ENCODE peak calls at places on chromosomes 16 and 17, in six cellular contexts. H is IMR-90, C is H1, D is HCT116, K is K562, Y is GM12878. S is an unnamed sample.

GRCh38 chr16:51399908-51400670 is 249.0 kb upstream of the SALL1 start:
- DNase-seq in D (no peak), K (no peak), C (no peak), Y (no peak), H (no peak), S (no peak)

GRCh38 chr17:28357061-28357900 is at the start of gene POLDIP2:
- DNase-seq in Y (peak), H (peak), K (peak), C (peak), D (peak), S (peak)

GRCh38 chr16:30119428-30119827 is 3.6 kb downstream of the MAPK3 start:
- DNase-seq in C (no peak), D (no peak), H (peak), K (no peak), Y (no peak), S (no peak)

GRCh38 chr17:56175299-56175935 is 22.1 kb downstream of the ANKFN1 start:
- DNase-seq in Y (no peak), H (no peak), D (no peak), C (no peak), K (no peak), S (no peak)

GRCh38 chr17:38605852-38606645 is at the start of gene SRCIN1:
- DNase-seq in K (peak), C (peak), H (peak), D (no peak), Y (no peak), S (no peak)

GRCh38 chr17:29714146-29714545 is 91.4 kb upstream of the CORO6 start:
- DNase-seq in C (no peak), Y (no peak), D (no peak), H (no peak), K (no peak), S (no peak)

GRCh38 chr16:29975811-29976511 is 2.3 kb downstream of the TAOK2 start:
- DNase-seq in H (no peak), K (no peak), C (no peak), Y (no peak), D (no peak), S (peak)

GRCh38 chr16:87166321-87166720 is 150.9 kb downstream of the C16orf95 start:
- DNase-seq in Y (no peak), H (no peak), D (no peak), K (no peak), C (no peak), S (no peak)

GRCh38 chr16:27639588-27640276 is 89.8 kb downstream of the KATNIP start:
- DNase-seq in C (peak), D (peak), K (peak), Y (peak), H (peak), S (peak)

DNA sequence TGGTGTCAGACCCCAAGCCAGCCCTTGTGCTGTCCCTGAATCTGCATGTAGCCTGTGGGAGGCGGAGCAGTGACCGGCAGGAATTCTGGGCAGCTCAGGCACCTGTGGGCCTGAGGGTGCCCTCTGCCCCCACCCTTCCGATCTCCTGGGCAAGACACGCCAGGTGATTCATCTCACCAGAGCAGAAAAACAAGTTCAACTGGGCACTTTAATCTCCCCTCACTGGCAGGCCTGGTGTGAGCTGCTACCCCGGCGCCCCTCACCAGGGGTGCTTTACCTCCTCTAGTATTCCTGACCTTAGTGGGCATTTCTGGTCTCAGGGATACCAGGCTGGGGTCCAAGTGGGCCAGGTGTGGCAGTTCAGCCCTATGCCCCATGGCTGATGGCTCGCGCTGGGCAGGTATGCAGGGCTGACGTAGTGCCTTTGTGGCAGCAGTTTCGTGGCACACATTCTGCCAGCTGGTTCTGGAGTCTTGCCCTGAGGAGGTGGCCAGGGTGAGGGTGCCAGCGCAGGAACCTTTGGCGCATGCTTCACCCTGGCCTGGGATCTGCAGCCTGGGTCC is 6.0 kb downstream of the ERBB2 start:
- DNase-seq in C (no peak), K (no peak), D (peak), H (no peak), Y (no peak), S (no peak)
- H3K27ac ChIP-seq in C (peak), K (no peak), D (peak), H (no peak), Y (no peak), S (no peak)

GRCh38 chr16:78611318-78611717 is 511.9 kb downstream of the WWOX start:
- DNase-seq in K (no peak), Y (no peak), D (no peak), C (no peak), H (no peak), S (no peak)
- H2AFZ ChIP-seq in K (no peak), Y (no peak), D (no peak), C (no peak), H (no peak), S (no peak)

DNA sequence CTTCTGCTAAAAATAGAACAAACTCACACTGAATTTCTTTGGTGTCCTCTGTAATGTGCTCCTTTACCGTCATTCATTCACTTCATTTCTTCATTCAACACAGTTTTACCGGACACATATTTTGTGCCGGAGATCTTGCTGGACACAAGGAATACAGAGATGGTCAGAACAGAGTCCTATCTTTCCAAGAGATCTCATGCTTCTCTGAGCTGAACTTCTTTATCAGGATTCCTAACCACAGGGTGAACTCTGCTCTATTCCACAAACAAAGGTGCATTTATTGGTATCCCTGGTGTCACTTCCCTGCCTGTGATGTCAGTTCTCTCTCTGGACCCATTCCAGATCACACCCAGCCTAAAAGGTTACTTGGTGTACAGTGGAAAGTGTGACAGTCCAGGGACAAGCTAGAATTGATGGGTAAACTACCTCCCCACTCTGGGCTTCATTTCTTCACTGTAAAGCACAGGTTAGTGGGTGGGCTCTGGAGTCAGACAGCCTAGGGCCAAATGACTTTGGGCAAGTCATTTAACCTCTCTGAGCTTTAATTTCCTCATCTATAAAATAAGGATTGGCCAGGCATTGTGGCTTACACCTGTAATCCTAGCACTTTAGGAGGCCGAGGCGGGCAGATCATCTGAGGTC is 4.2 kb downstream of the IFI35 start:
- DNase-seq in D (peak), C (no peak), K (peak), Y (no peak), H (no peak), S (no peak)
- TF ChIP-seq POLR2A in D (no peak), C (no peak), K (no peak), Y (no peak), H (no peak), S (no peak)

DNA sequence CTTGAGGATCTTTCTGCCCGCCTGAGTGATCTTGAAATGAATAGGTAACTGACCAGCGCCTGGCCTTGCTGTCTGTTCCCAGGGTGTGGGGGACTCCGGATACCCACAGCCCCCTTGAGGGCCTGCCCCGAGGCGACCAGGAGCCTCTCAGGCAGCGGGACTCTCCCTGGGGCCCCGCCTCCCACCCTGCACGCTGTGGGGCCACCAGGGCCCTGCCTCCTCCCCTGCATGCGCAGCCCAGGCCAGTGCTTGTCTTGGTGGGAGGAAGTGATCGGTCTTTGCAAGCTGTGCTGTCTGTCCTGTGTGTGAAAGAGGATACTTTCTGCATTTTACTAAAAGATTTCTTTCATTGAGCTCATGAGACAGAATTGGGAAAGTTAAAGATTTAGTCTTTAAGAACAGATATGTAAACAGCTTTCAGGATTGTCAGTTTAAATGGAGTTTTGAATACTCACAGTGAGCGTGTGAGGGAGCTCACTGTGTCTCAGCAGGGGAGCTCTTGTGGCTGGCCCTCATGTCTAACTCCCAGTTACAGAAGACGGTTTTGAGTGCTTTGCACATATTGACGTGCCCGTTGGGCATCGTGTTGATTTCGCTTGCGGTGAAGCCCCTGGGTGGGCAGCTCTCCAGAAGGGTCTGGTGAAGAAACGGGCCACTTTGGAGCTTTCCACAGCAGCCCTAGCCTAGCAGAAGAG is 36.1 kb upstream of the CAPN15 start:
- DNase-seq in K (peak), D (no peak), C (no peak), H (no peak), Y (no peak), S (no peak)
- H3K27ac ChIP-seq in K (no peak), D (no peak), C (no peak), H (no peak), Y (no peak), S (no peak)

GRCh38 chr17:16285646-16286008 is 67.6 kb downstream of the CENPV start:
- DNase-seq in K (no peak), Y (no peak), H (no peak), C (no peak), D (no peak), S (no peak)

GRCh38 chr17:16287563-16288027 is 65.7 kb downstream of the CENPV start:
- DNase-seq in Y (peak), D (no peak), K (no peak), C (no peak), H (peak), S (peak)

GRCh38 chr17:16283705-16284104 is 66.7 kb downstream of the PIGL start:
- DNase-seq in C (no peak), Y (no peak), K (no peak), D (no peak), H (peak), S (peak)

GRCh38 chr17:16286947-16287562 is 66.2 kb downstream of the CENPV start:
- DNase-seq in Y (peak), K (no peak), C (peak), H (no peak), D (no peak), S (no peak)

GRCh38 chr17:16286009-16286946 is 67.0 kb downstream of the CENPV start:
- DNase-seq in H (peak), D (peak), C (peak), K (peak), Y (peak), S (peak)
- H2AFZ ChIP-seq in H (peak), D (no peak), C (no peak), K (peak), Y (peak), S (peak)

GRCh38 chr17:2399572-2400473 is 1.0 kb downstream of the MNT start:
- DNase-seq in H (peak), C (peak), D (peak), K (peak), Y (peak), S (peak)
- TF ChIP-seq POLR2A in H (peak), C (peak), D (no peak), K (peak), Y (peak), S (peak)

DNA sequence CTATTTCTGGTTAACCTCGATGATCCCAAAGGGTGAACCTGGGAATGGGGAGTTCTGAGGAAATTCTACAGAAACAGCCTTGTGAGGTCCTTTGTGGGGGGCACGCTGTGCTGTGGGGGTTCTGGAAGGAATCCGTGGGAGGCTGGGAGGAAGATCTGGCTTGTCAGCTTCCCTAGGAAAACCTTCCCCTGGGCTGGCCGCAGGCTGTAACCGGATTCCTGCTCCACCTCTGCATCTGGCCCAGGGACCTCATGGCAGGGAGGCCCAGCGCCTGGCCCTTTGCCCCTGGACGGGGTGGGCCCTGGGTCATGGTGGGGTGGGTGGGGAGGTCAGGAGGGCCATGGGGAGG is 3.3 kb upstream of the MEOX1 start:
- DNase-seq in D (no peak), K (no peak), Y (no peak), H (no peak), C (no peak), S (no peak)
- H3K27ac ChIP-seq in D (no peak), K (no peak), Y (no peak), H (no peak), C (no peak), S (no peak)

GRCh38 chr17:19315104-19315503 is 47.4 kb downstream of the B9D1 start:
- DNase-seq in K (no peak), H (no peak), C (no peak), D (no peak), Y (no peak), S (no peak)

GRCh38 chr17:19313746-19314651 is 48.5 kb downstream of the B9D1 start:
- DNase-seq in H (no peak), D (no peak), Y (no peak), C (no peak), K (no peak), S (no peak)

GRCh38 chr17:19317359-19318095 is 45.0 kb downstream of the B9D1 start:
- DNase-seq in Y (no peak), K (peak), C (peak), H (peak), D (peak), S (peak)

GRCh38 chr17:19318611-19319010 is 43.9 kb downstream of the B9D1 start:
- DNase-seq in K (no peak), H (no peak), Y (no peak), C (no peak), D (no peak), S (no peak)

GRCh38 chr17:19316756-19317358 is 45.7 kb downstream of the B9D1 start:
- DNase-seq in Y (no peak), C (no peak), K (no peak), H (no peak), D (no peak), S (no peak)
- H2AFZ ChIP-seq in Y (no peak), C (no peak), K (no peak), H (peak), D (no peak), S (no peak)

GRCh38 chr17:77100009-77100408 is 40.8 kb upstream of the SEC14L1 start:
- DNase-seq in D (no peak), Y (no peak), H (no peak), K (no peak), C (no peak), S (no peak)
- TF ChIP-seq POLR2A in D (no peak), Y (no peak), H (no peak), K (no peak), C (no peak), S (no peak)

S was measured in endothelial cell of umbilical vein.